ENCODE peak calls at places on chromosome 12, in eight cellular contexts. E is left colon; N is activated T-cell treated with anti-CD3 and anti-CD28 coated beads, Interleukin-2, amount 50 U/mL, for 4 hours; P is NCI-H1694 treated with DMSO at 0.1 percent for 48 hours; X is NCI-H187 treated with DMSO at 0.1 percent for 48 hours; G is activated B cell treated with CpG ODN at 0.5 μM for 24 hours; D is AG20443; O is stimulated activated CD4-positive, alpha-beta T cell treated with anti-CD3 and anti-CD28 coated beads, TNF-alpha, amount 100 ng/mL, for 4 hours. B is an unnamed sample.
A peak's percentile ranks its signal among the peaks of the same experiment; 100 is the strongest.

GRCh38 chr12:93670104-93670503 is 7.1 kb upstream of the CRADD start:
- DNase-seq in E (no peak), D (no peak), N (no peak), P (no peak), O (no peak), X (no peak), G (no peak), B (peak; percentile 52)

GRCh38 chr12:57600395-57600794 is 4.2 kb upstream of the DTX3 start:
- DNase-seq in X (no peak), O (no peak), G (no peak), E (no peak), P (no peak), N (no peak), D (no peak), B (no peak)

GRCh38 chr12:84653482-84653881 is 259.1 kb downstream of the SLC6A15 start:
- DNase-seq in G (no peak), P (no peak), D (no peak), N (no peak), E (no peak), X (no peak), O (no peak), B (no peak)

GRCh38 chr12:39764944-39765560 is 145.4 kb upstream of the ABCD2 start:
- DNase-seq in P (peak; percentile 42), O (no peak), G (no peak), N (no peak), X (no peak), D (peak; percentile 60), E (no peak), B (no peak)

GRCh38 chr12:47752121-47752520 is 6.6 kb downstream of the RAPGEF3 start:
- DNase-seq in D (no peak), P (no peak), N (no peak), X (no peak), E (no peak), G (no peak), O (no peak), B (no peak)

GRCh38 chr12:5262450-5262849 is 169.5 kb upstream of the NTF3 start:
- DNase-seq in N (no peak), X (no peak), O (no peak), P (no peak), E (no peak), D (peak; percentile 82), G (no peak), B (no peak)

GRCh38 chr12:1878214-1878613 is 40.2 kb downstream of the CACNA2D4 start:
- DNase-seq in X (no peak), G (no peak), P (no peak), D (no peak), N (no peak), O (no peak), E (no peak), B (no peak)

GRCh38 chr12:88577537-88577936 is 2.7 kb downstream of the KITLG start:
- DNase-seq in N (no peak), O (no peak), X (no peak), P (no peak), E (no peak), G (no peak), D (no peak), B (no peak)

GRCh38 chr12:93902192-93902591 is 225.0 kb downstream of the CRADD start:
- DNase-seq in P (no peak), X (no peak), O (no peak), G (no peak), D (no peak), N (no peak), E (no peak), B (no peak)

GRCh38 chr12:71718611-71719010 is 32.7 kb downstream of the TMEM19 start:
- DNase-seq in E (no peak), N (no peak), O (no peak), X (no peak), D (no peak), G (no peak), P (no peak), B (no peak)

GRCh38 chr12:80443974-80444666 is at the start of gene PTPRQ:
- DNase-seq in G (no peak), D (peak; percentile 8), P (no peak), O (no peak), E (no peak), X (no peak), N (no peak), B (no peak)

GRCh38 chr12:79929065-79929464 is 5.8 kb downstream of the PPP1R12A start:
- DNase-seq in X (no peak), G (no peak), E (no peak), P (no peak), O (no peak), N (no peak), D (no peak), B (no peak)

GRCh38 chr12:57750561-57751431 is 1.3 kb downstream of the CDK4 start:
- DNase-seq in G (no peak), O (no peak), E (no peak), D (no peak), X (no peak), P (no peak), N (no peak), B (no peak)

GRCh38 chr12:64124511-64125197 is 97.4 kb downstream of the KICS2 start:
- DNase-seq in D (no peak), O (no peak), X (no peak), E (no peak), N (no peak), P (no peak), G (no peak), B (no peak)

GRCh38 chr12:132428872-132429121 is 61.2 kb upstream of the FBRSL1 start:
- DNase-seq in E (no peak), X (no peak), P (peak; percentile 47), O (no peak), N (no peak), D (no peak), G (no peak), B (no peak)

GRCh38 chr12:56581418-56582145 is 48.5 kb downstream of the BAZ2A start:
- DNase-seq in E (no peak), G (no peak), N (peak; percentile 15), P (no peak), O (no peak), X (no peak), D (no peak), B (no peak)

GRCh38 chr12:102120564-102120873 is 536 bp downstream of the PARPBP start:
- DNase-seq in D (no peak), X (no peak), N (no peak), E (no peak), P (no peak), G (no peak), O (no peak), B (no peak)

GRCh38 chr12:115423546-115423987 is 739.6 kb upstream of the TBX3 start:
- DNase-seq in X (no peak), D (no peak), P (no peak), N (no peak), G (no peak), E (no peak), O (no peak), B (no peak)

GRCh38 chr12:96247567-96247962 is 53.4 kb downstream of the ELK3 start:
- DNase-seq in X (no peak), N (no peak), O (no peak), E (no peak), P (no peak), G (no peak), D (no peak), B (no peak)

GRCh38 chr12:78746001-78746400 is 118.6 kb upstream of the SYT1 start:
- DNase-seq in X (no peak), N (no peak), E (no peak), O (no peak), D (no peak), G (no peak), P (no peak), B (no peak)

GRCh38 chr12:123532808-123533649 is 490 bp downstream of the RILPL1 start:
- DNase-seq in E (peak; percentile 30), O (no peak), D (peak; percentile 70), P (no peak), N (no peak), X (no peak), G (no peak), B (peak; percentile 82)

GRCh38 chr12:80325167-80325959 is 118.7 kb upstream of the PTPRQ start:
- DNase-seq in O (no peak), X (no peak), E (no peak), N (no peak), D (peak; percentile 15), G (no peak), P (no peak), B (no peak)

GRCh38 chr12:99253068-99253467 is 394.5 kb upstream of the GARIN6 start:
- DNase-seq in X (no peak), P (no peak), N (no peak), D (no peak), G (no peak), O (no peak), E (no peak), B (no peak)

GRCh38 chr12:93502802-93503623 is 35.7 kb downstream of the MRPL42 start:
- DNase-seq in D (peak; percentile 42), P (peak; percentile 14), E (peak; percentile 31), N (peak; percentile 63), X (no peak), G (no peak), O (peak; percentile 28), B (peak; percentile 62)

GRCh38 chr12:78938341-78939084 is 73.9 kb downstream of the SYT1 start:
- DNase-seq in P (peak; percentile 52), D (no peak), N (no peak), G (no peak), O (no peak), X (peak; percentile 78), E (no peak), B (no peak)

B was measured in adrenal gland.